ENCODE peak calls at places on chromosomes 5 and 9, in six cellular contexts. W is stimulated activated CD8-positive, alpha-beta memory T cell treated with anti-CD3 and anti-CD28 coated beads, Interleukin-7, amount 100 ng/mL, for 48 hours; H is fibroblast of mammary gland; Y is RPMI8226; F is RPMI7951; B is activated CD8-positive, alpha-beta T cell treated with anti-CD3 and anti-CD28 coated beads, Interleukin-2, amount 10 ng/mL, durations not matched to agents 7 days and 5 days. G is an unnamed sample.

GRCh38 chr9:104269374-104269773 is 175.3 kb downstream of the SMC2 start:
- DNase-seq in W (no peak), H (no peak), Y (no peak), F (no peak), B (no peak), G (no peak)

GRCh38 chr9:133171161-133171955 is 7.6 kb upstream of the GBGT1 start:
- DNase-seq in W (no peak), H (no peak), Y (no peak), F (no peak), B (no peak), G (no peak)

GRCh38 chr9:98087420-98088354 is 31.2 kb downstream of the NANS start:
- DNase-seq in W (no peak), H (peak; percentile 64), Y (no peak), F (no peak), B (no peak), G (no peak)

GRCh38 chr9:116342071-116342470 is 188.5 kb downstream of the PAPPA start:
- DNase-seq in W (no peak), H (peak; percentile 35), Y (no peak), F (no peak), B (no peak), G (no peak)

GRCh38 chr9:136255896-136256890 is 10.6 kb upstream of the QSOX2 start:
- DNase-seq in W (no peak), H (no peak), Y (peak; percentile 70), F (no peak), B (no peak), G (no peak)

GRCh38 chr5:179908528-179908927 is 831 bp upstream of the TBC1D9B start:
- DNase-seq in W (no peak), H (no peak), Y (no peak), F (no peak), B (no peak), G (no peak)

GRCh38 chr5:137622850-137623249 is 113.0 kb downstream of the KLHL3 start:
- DNase-seq in W (no peak), H (no peak), Y (peak; percentile 64), F (peak; percentile 80), B (no peak), G (no peak)

GRCh38 chr9:95494022-95494415 is 22.8 kb downstream of the PTCH1 start:
- DNase-seq in W (no peak), H (no peak), Y (peak; percentile 85), F (no peak), B (no peak), G (peak; percentile 83)

GRCh38 chr9:130713286-130713975 is 19.9 kb downstream of the EXOSC2 start:
- DNase-seq in W (no peak), H (peak; percentile 32), Y (peak; percentile 64), F (peak; percentile 45), B (peak; percentile 32), G (no peak)

GRCh38 chr5:118548761-118549160 is 439.6 kb downstream of the DTWD2 start:
- DNase-seq in W (no peak), H (peak; percentile 93), Y (no peak), F (peak; percentile 58), B (no peak), G (no peak)

GRCh38 chr5:37638897-37639296 is 200.9 kb downstream of the GDNF start:
- DNase-seq in W (no peak), H (peak; percentile 33), Y (no peak), F (no peak), B (no peak), G (no peak)

GRCh38 chr9:108156270-108156998 is 666.9 kb upstream of the KLF4 start:
- DNase-seq in W (no peak), H (peak; percentile 53), Y (no peak), F (peak; percentile 90), B (no peak), G (no peak)

GRCh38 chr9:87194471-87194870 is 247.2 kb upstream of the GAS1 start:
- DNase-seq in W (no peak), H (peak; percentile 89), Y (no peak), F (peak; percentile 54), B (no peak), G (no peak)

GRCh38 chr9:127520941-127521918 is 69.9 kb downstream of the LRSAM1 start:
- DNase-seq in W (no peak), H (peak; percentile 87), Y (no peak), F (peak; percentile 94), B (no peak), G (no peak)

GRCh38 chr5:74863726-74864125 is 2.5 kb downstream of the FAM169A start:
- DNase-seq in W (no peak), H (no peak), Y (no peak), F (no peak), B (no peak), G (no peak)

GRCh38 chr5:101045689-101046088 is 142.6 kb upstream of the ST8SIA4 start:
- DNase-seq in W (no peak), H (peak; percentile 4), Y (peak; percentile 21), F (no peak), B (no peak), G (peak; percentile 19)

GRCh38 chr5:7419367-7419766 is 23.4 kb downstream of the ADCY2 start:
- DNase-seq in W (no peak), H (no peak), Y (no peak), F (no peak), B (no peak), G (no peak)

GRCh38 chr9:70529833-70530232 is 115.4 kb upstream of the KLF9 start:
- DNase-seq in W (no peak), H (peak; percentile 44), Y (no peak), F (no peak), B (no peak), G (no peak)

GRCh38 chr9:92208693-92209524 is 84.6 kb downstream of the IARS1 start:
- DNase-seq in W (no peak), H (no peak), Y (no peak), F (no peak), B (no peak), G (no peak)

GRCh38 chr9:108168451-108168850 is 678.9 kb upstream of the KLF4 start:
- DNase-seq in W (no peak), H (peak; percentile 92), Y (no peak), F (peak; percentile 97), B (no peak), G (no peak)

GRCh38 chr5:77232959-77233358 is 22.5 kb downstream of the PDE8B start:
- DNase-seq in W (no peak), H (no peak), Y (no peak), F (no peak), B (no peak), G (no peak)

GRCh38 chr9:37953775-37954437 is 50.0 kb upstream of the SLC25A51 start:
- DNase-seq in W (peak; percentile 54), H (peak; percentile 99), Y (no peak), F (peak; percentile 98), B (no peak), G (no peak)

GRCh38 chr9:136545065-136545965 is 533 bp downstream of the NOTCH1 start:
- DNase-seq in W (peak; percentile 47), H (no peak), Y (peak; percentile 49), F (no peak), B (peak; percentile 77), G (no peak)